ENCODE peak calls at places on chromosomes 12 and 14, in four cellular contexts. One of them, this sample, is unnamed.

GRCh38 chr12:123389560-123390351 is 5.8 kb downstream of the KMT5A start:
- DNase-seq in WTC11: peak; percentile 57
- DNase-seq in GM12878: no peak
- DNase-seq in K562: peak; percentile 65
- DNase-seq in this sample: peak; percentile 45

GRCh38 chr14:21525995-21526671 is at the start of gene SALL2:
- DNase-seq in WTC11: peak; percentile 97
- DNase-seq in GM12878: peak; percentile 21
- DNase-seq in K562: peak; percentile 93
- DNase-seq in this sample: peak; percentile 79

GRCh38 chr12:7709969-7710368 is 1.3 kb upstream of the DPPA3 start:
- DNase-seq in WTC11: no peak
- DNase-seq in GM12878: no peak
- DNase-seq in K562: no peak
- DNase-seq in this sample: no peak

GRCh38 chr12:127664901-127665300 is 602.1 kb upstream of the TMEM132C start:
- DNase-seq in WTC11: no peak
- DNase-seq in GM12878: no peak
- DNase-seq in K562: no peak
- DNase-seq in this sample: no peak

GRCh38 chr14:75003250-75004027 is 718 bp downstream of the EIF2B2 start:
- DNase-seq in WTC11: no peak
- DNase-seq in GM12878: no peak
- DNase-seq in K562: peak; percentile 9
- DNase-seq in this sample: no peak

GRCh38 chr12:68043446-68043845 is 54.2 kb downstream of the IFNG-AS1 start:
- DNase-seq in WTC11: no peak
- DNase-seq in GM12878: no peak
- DNase-seq in K562: no peak
- DNase-seq in this sample: no peak

GRCh38 chr14:44914849-44915248 is 46.9 kb downstream of the KLHL28 start:
- DNase-seq in WTC11: no peak
- DNase-seq in GM12878: no peak
- DNase-seq in K562: peak; percentile 37
- DNase-seq in this sample: peak; percentile 45

GRCh38 chr12:30427555-30427954 is 268.1 kb downstream of the IPO8 start:
- DNase-seq in WTC11: no peak
- DNase-seq in GM12878: no peak
- DNase-seq in K562: no peak
- DNase-seq in this sample: no peak

GRCh38 chr12:30423330-30423729 is 272.3 kb downstream of the IPO8 start:
- DNase-seq in WTC11: no peak
- DNase-seq in GM12878: no peak
- DNase-seq in K562: no peak
- DNase-seq in this sample: no peak

GRCh38 chr14:103568952-103569351 is 6.2 kb downstream of the COA8 start:
- DNase-seq in WTC11: no peak
- DNase-seq in GM12878: no peak
- DNase-seq in K562: no peak
- DNase-seq in this sample: no peak

GRCh38 chr12:127677537-127678131 is 589.3 kb upstream of the TMEM132C start:
- DNase-seq in WTC11: peak; percentile 78
- DNase-seq in GM12878: no peak
- DNase-seq in K562: peak; percentile 69
- DNase-seq in this sample: peak; percentile 44

DNA sequence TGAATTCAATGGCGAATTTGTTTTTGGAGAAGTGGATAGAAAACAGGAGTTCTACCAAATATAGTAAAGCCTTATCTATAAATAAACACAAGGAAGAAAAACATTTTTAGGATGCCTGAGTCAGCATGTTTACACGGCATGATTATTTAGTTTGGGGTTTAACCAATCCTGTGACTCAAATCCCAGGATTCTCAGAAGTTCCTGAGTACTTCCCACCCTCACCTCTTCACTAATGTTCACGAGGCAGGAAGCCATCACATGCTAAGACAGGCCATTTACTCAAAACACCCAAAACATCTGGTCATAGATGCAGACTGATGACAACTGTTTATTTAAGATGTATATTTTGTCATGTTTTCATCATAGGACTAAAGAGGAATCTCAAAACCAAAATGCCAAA is 3.4 kb upstream of the GLRX5 start:
- DNase-seq in WTC11: no peak
- DNase-seq in GM12878: no peak
- DNase-seq in K562: peak; percentile 38
- DNase-seq in this sample: no peak
- TF ChIP-seq NR2C2 in WTC11: no peak
- TF ChIP-seq NR2C2 in GM12878: no peak
- TF ChIP-seq NR2C2 in K562: no peak
- TF ChIP-seq NR2C2 in this sample: no peak

GRCh38 chr12:57795354-57795753 is 12.8 kb downstream of the TSFM start:
- DNase-seq in WTC11: no peak
- DNase-seq in GM12878: no peak
- DNase-seq in K562: no peak
- DNase-seq in this sample: no peak
- TF ChIP-seq NR2C2 in WTC11: no peak
- TF ChIP-seq NR2C2 in GM12878: no peak
- TF ChIP-seq NR2C2 in K562: no peak
- TF ChIP-seq NR2C2 in this sample: no peak

GRCh38 chr14:80996049-80996901 is 40.9 kb downstream of the TSHR start:
- DNase-seq in WTC11: no peak
- DNase-seq in GM12878: no peak
- DNase-seq in K562: peak; percentile 68
- DNase-seq in this sample: peak; percentile 66
- TF ChIP-seq NR2C2 in WTC11: no peak
- TF ChIP-seq NR2C2 in GM12878: no peak
- TF ChIP-seq NR2C2 in K562: no peak
- TF ChIP-seq NR2C2 in this sample: no peak

DNA sequence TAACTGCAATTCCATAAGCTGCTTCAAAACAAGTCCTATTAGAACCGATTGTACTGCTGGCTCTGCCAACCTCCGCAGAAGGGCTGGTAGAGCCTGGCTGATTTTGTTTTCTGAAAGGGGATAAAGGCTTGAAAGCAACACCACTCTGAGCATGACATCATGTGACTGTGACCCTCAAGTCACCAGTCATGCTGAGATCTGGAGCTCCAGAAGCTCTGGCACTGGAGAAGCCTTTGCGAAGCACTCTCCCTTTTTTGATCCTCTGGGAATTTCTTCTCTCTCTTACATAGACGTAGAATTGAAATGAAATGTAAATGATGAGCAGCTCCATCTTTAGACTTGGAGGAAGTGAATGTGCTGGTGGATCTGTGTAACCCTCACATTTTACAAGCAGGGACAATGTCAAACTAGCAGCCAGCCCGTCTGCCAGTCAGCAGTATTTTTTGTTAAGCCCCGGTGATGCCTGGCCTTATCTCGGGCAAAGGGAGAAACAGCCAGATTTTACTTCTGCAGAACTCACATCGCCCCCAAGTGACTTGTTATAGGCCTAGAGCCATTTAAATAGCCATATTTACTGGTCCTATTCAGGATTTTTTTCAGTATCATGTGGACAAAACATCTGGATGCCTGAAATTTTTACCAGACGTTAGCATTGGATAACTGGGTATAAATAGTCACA is 112.1 kb upstream of the NPAS3 start:
- DNase-seq in WTC11: peak; percentile 17
- DNase-seq in GM12878: no peak
- DNase-seq in K562: no peak
- DNase-seq in this sample: no peak
- TF ChIP-seq NR2C2 in WTC11: no peak
- TF ChIP-seq NR2C2 in GM12878: no peak
- TF ChIP-seq NR2C2 in K562: no peak
- TF ChIP-seq NR2C2 in this sample: no peak

DNA sequence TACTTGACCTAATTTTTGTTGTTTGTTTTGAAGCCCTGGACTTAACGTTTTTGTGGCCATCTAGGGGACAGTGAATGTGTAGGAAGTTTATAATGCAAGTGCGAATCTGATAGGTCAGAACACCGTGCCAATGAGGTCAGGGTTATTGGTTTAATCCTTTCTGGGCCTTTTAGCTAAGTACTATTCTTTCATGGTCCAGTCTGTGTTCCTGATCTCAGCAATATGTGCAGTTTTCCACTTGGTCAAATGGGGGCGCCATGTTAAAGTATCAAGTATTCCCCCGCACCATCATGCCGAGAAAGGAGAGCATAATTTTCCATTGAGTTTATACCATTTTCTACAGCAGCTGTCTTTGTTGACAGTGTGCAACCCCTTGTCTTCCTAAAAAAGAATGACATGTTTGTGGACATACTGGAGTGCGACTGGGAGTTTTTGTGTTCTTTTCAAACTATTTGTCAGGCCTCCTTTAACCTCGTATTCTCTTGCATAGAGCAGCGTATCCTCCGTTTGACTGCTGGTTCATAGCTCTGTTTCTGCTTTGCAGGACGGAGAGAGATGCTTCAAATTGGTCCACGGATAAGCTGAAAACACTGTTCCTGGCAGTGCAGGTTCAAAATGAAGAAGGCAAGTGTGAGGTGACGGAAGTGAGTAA is 1.3 kb downstream of the AHSA1 start:
- DNase-seq in WTC11: peak; percentile 80
- DNase-seq in GM12878: peak; percentile 24
- DNase-seq in K562: peak; percentile 80
- DNase-seq in this sample: peak; percentile 75
- TF ChIP-seq NR2C2 in WTC11: no peak
- TF ChIP-seq NR2C2 in GM12878: no peak
- TF ChIP-seq NR2C2 in K562: no peak
- TF ChIP-seq NR2C2 in this sample: no peak

This sample was measured in HepG2.